ENCODE peak calls at places on chromosome 21, in eight cellular contexts. H is naive thymus-derived CD4-positive, alpha-beta T cell; V is iPS DF 6.9; N is tibial artery; Y is Peyer's patch; D is heart right ventricle; J is effector memory CD4-positive, alpha-beta T cell; M is thoracic aorta. A is an unnamed sample.

GRCh38 chr21:26614251-26614650 is 41.2 kb upstream of the CYYR1 start:
- DNase-seq in H (no peak), V (no peak), N (no peak), Y (no peak), D (no peak), J (no peak), M (no peak), A (no peak)

GRCh38 chr21:40531016-40531415 is 315.9 kb downstream of the DSCAM start:
- DNase-seq in H (no peak), V (no peak), N (no peak), Y (no peak), D (no peak), J (no peak), M (no peak), A (no peak)

GRCh38 chr21:27033467-27033866 is 66.6 kb upstream of the ADAMTS5 start:
- DNase-seq in H (no peak), V (no peak), N (no peak), Y (no peak), D (no peak), J (no peak), M (no peak), A (no peak)

GRCh38 chr21:36542312-36543101 is 62.6 kb upstream of the CLDN14 start:
- DNase-seq in H (no peak), V (peak; percentile 25), N (no peak), Y (no peak), D (no peak), J (no peak), M (no peak), A (no peak)

GRCh38 chr21:32817206-32817605 is 45.7 kb upstream of the PAXBP1 start:
- DNase-seq in H (no peak), V (no peak), N (no peak), Y (no peak), D (no peak), J (no peak), M (no peak), A (peak; percentile 68)

GRCh38 chr21:29372063-29372802 is 73.5 kb downstream of the BACH1 start:
- DNase-seq in H (peak; percentile 69), V (peak; percentile 45), N (peak; percentile 45), Y (peak; percentile 53), D (no peak), J (peak; percentile 9), M (peak; percentile 21), A (peak; percentile 75)

GRCh38 chr21:15272591-15272990 is 207.8 kb upstream of the NRIP1 start:
- DNase-seq in H (no peak), V (no peak), N (no peak), Y (no peak), D (no peak), J (no peak), M (no peak), A (no peak)

GRCh38 chr21:44337941-44338895 is 972 bp downstream of the CFAP410 start:
- DNase-seq in H (peak; percentile 47), V (no peak), N (peak; percentile 71), Y (peak; percentile 33), D (peak; percentile 64), J (peak; percentile 36), M (peak; percentile 50), A (peak; percentile 75)

GRCh38 chr21:27681841-27682240 is 715.0 kb upstream of the ADAMTS5 start:
- DNase-seq in H (no peak), V (no peak), N (no peak), Y (no peak), D (no peak), J (no peak), M (no peak), A (no peak)

GRCh38 chr21:24852610-24853195 is 754.6 kb downstream of the MRPL39 start:
- DNase-seq in H (no peak), V (no peak), N (no peak), Y (no peak), D (no peak), J (no peak), M (no peak), A (no peak)

GRCh38 chr21:15797577-15798363 is 68.0 kb downstream of the USP25 start:
- DNase-seq in H (no peak), V (no peak), N (no peak), Y (no peak), D (no peak), J (no peak), M (no peak), A (no peak)

GRCh38 chr21:25934130-25934529 is 199.4 kb downstream of the GABPA start:
- DNase-seq in H (no peak), V (no peak), N (no peak), Y (no peak), D (no peak), J (no peak), M (no peak), A (no peak)

GRCh38 chr21:35840197-35840799 is 220.0 kb downstream of the SETD4 start:
- DNase-seq in H (peak; percentile 69), V (peak; percentile 18), N (peak; percentile 79), Y (peak; percentile 52), D (no peak), J (no peak), M (peak; percentile 17), A (peak; percentile 65)

GRCh38 chr21:41240040-41240439 is 72.1 kb downstream of the BACE2 start:
- DNase-seq in H (no peak), V (no peak), N (no peak), Y (no peak), D (no peak), J (no peak), M (no peak), A (no peak)

GRCh38 chr21:26769613-26770188 is 75.5 kb downstream of the ADAMTS1 start:
- DNase-seq in H (peak; percentile 28), V (no peak), N (no peak), Y (no peak), D (no peak), J (no peak), M (no peak), A (no peak)

GRCh38 chr21:32330784-32331311 is 32.2 kb downstream of the MRAP start:
- DNase-seq in H (no peak), V (no peak), N (no peak), Y (no peak), D (no peak), J (no peak), M (no peak), A (no peak)

GRCh38 chr21:32137266-32137665 is 141.6 kb downstream of the MIS18A start:
- DNase-seq in H (no peak), V (no peak), N (no peak), Y (no peak), D (no peak), J (no peak), M (no peak), A (no peak)

GRCh38 chr21:28393279-28393678 is 599.4 kb downstream of the LTN1 start:
- DNase-seq in H (no peak), V (no peak), N (no peak), Y (no peak), D (no peak), J (no peak), M (no peak), A (peak; percentile 71)

GRCh38 chr21:20874202-20874601 is 124.0 kb upstream of the NCAM2 start:
- DNase-seq in H (no peak), V (no peak), N (no peak), Y (no peak), D (no peak), J (no peak), M (no peak), A (no peak)

GRCh38 chr21:37017951-37018679 is 11.6 kb downstream of the RIPPLY3 start:
- DNase-seq in H (no peak), V (no peak), N (no peak), Y (no peak), D (no peak), J (no peak), M (no peak), A (no peak)

GRCh38 chr21:28516996-28517592 is 475.6 kb downstream of the LTN1 start:
- DNase-seq in H (peak; percentile 60), V (peak; percentile 80), N (peak; percentile 28), Y (peak; percentile 46), D (peak; percentile 65), J (peak; percentile 11), M (no peak), A (peak; percentile 66)

DNA sequence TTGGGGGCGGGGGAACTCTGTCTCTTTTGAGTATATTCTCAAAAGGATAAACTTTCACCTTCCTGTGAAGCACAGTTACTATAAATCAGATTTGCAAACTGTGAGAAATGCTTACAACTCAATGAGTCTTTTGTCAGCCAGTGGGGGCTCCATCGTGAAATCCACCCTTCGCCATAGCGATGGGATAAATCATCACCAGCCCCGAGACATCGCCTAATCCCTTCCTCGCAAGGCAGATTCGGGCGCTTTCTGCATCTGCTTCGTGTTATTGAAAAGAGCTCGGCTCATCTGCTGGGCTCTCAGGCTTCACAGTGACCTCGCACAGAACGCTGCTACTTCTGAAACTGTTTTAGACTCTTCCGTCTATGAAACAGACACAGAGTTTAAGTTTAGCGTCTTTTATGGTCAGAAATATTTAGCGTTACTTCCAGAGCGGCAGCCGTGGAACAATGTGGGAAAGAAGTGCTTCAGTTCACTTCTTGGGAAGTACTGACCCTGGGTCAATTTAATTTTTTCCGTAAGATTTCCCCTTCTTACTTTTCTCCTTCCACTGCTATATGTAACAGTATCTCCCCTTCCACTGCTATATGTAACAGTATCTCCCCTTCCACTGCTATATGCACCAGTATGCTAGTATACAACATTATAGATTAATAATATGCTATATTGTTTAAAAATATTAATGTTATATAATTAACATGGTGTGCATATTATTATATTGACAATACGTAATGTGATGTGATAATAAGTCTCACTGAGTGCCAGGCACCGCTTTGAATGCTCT is 69.5 kb upstream of the ERG start:
- DNase-seq in H (no peak), V (no peak), N (peak; percentile 24), Y (no peak), D (no peak), J (no peak), M (no peak), A (no peak)
- H3K4me3 ChIP-seq in H (no peak overlapping the region), V (no peak overlapping the region), N (peak overlapping the region; percentile 30), Y (no peak overlapping the region), D (no peak overlapping the region), J (no peak overlapping the region), M (peak overlapping the region; percentile 65), A (no peak overlapping the region)

DNA sequence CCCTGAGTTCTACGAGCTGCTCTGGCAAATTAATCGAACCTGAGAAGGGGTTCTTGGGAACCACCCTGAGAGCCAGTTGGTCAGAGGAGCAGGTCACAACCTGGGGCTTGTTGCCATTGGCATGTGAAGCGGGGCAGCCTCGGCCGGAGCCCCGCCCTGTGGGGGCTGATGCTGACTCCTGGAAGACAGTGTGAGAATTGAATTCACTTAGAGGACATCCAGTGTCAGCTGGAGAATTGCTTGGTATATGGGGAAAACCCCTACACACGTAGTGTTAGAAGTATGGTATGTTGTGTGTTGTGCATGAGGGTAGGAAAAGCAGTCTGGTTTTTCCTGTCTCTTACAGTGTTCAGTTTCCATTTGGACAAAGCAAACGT is 11.6 kb downstream of the SLC37A1 start:
- DNase-seq in H (no peak), V (no peak), N (no peak), Y (no peak), D (no peak), J (no peak), M (no peak), A (no peak)
- H3K27ac ChIP-seq in H (no peak overlapping the region), V (no peak overlapping the region), N (peak overlapping the region; percentile 85), Y (peak overlapping the region; percentile 88), D (peak overlapping the region; percentile 25), J (no peak overlapping the region), M (peak overlapping the region; percentile 36), A (peak overlapping the region; percentile 82)

GRCh38 chr21:38139380-38140168 is 117.2 kb upstream of the KCNJ15 start:
- DNase-seq in H (no peak), V (no peak), N (no peak), Y (no peak), D (no peak), J (no peak), M (no peak), A (no peak)
- H3K27me3 ChIP-seq in H (no peaks in the 10 kb centered on the region), V (no peaks in the 10 kb centered on the region), N (no peaks in the 10 kb centered on the region), Y (no peaks in the 10 kb centered on the region), D (no peaks in the 10 kb centered on the region), J (no peaks in the 10 kb centered on the region), M (no peaks in the 10 kb centered on the region), A (no peaks in the 10 kb centered on the region)

GRCh38 chr21:45478115-45478801 is 64.0 kb downstream of the SLC19A1 start:
- DNase-seq in H (peak; percentile 88), V (peak; percentile 57), N (peak; percentile 51), Y (peak; percentile 77), D (peak; percentile 70), J (peak; percentile 56), M (peak; percentile 43), A (peak; percentile 68)
- H3K4me3 ChIP-seq in H (peak overlapping the region; percentile 78), V (no peak overlapping the region), N (no peak overlapping the region), Y (peak overlapping the region; percentile 5), D (no peak overlapping the region), J (peak overlapping the region; percentile 53), M (peak overlapping the region; percentile 50), A (no peak overlapping the region)